ENCODE peak calls at places on chromosomes 2 and 18, in five cellular contexts. S, C, Q, R and L are unnamed samples.

GRCh38 chr2:169080250-169081035 is 11.1 kb downstream of the DHRS9 start:
- DNase-seq in S (no peak), C (no peak), Q (no peak), R (no peak), L (no peak)

GRCh38 chr2:141065042-141065441 is 1065.8 kb downstream of the LRP1B start:
- DNase-seq in S (no peak), C (no peak), Q (no peak), R (no peak), L (no peak)

GRCh38 chr18:269480-270090 is 1.7 kb upstream of the THOC1 start:
- DNase-seq in S (peak), C (no peak), Q (no peak), R (no peak), L (no peak)

GRCh38 chr2:164015328-164016123 is 279.7 kb upstream of the FIGN start:
- DNase-seq in S (peak), C (no peak), Q (no peak), R (no peak), L (no peak)

GRCh38 chr2:173892341-173892740 is 72.8 kb downstream of the SP3 start:
- DNase-seq in S (no peak), C (no peak), Q (no peak), R (no peak), L (no peak)

GRCh38 chr2:72982781-72983499 is 65.6 kb downstream of the EMX1 start:
- DNase-seq in S (no peak), C (no peak), Q (no peak), R (no peak), L (no peak)

GRCh38 chr2:159908623-159909022 is 110.6 kb upstream of the CD302 start:
- DNase-seq in S (no peak), C (no peak), Q (no peak), R (no peak), L (no peak)

GRCh38 chr2:239285071-239285931 is 115.5 kb downstream of the HDAC4 start:
- DNase-seq in S (no peak), C (no peak), Q (peak), R (no peak), L (no peak)